ENCODE peak calls at places on chromosomes 16 and 17, in eight cellular contexts. S is hepatocyte; X is A549; T is CD8-positive, alpha-beta T cell; M is GM23248; Y is aorta; Q is A673; D is PC-3. N is an unnamed sample.

GRCh38 chr16:264440-264951 is 11.2 kb downstream of the RGS11 start:
- DNase-seq in D (no peak), T (no peak), S (no peak), X (no peak), M (no peak), Y (no peak), Q (no peak), N (no peak)

GRCh38 chr16:77995843-77996455 is 26.4 kb upstream of the CLEC3A start:
- DNase-seq in M (no peak), S (no peak), X (no peak), D (no peak), T (no peak), Q (no peak), Y (no peak), N (no peak)

GRCh38 chr17:77374170-77374936 is 233.6 kb downstream of the SEC14L1 start:
- DNase-seq in T (peak; percentile 73), X (no peak), D (no peak), S (peak; percentile 94), Y (peak; percentile 93), M (peak; percentile 86), Q (peak; percentile 92), N (peak; percentile 65)

GRCh38 chr16:16071631-16072244 is 122.3 kb downstream of the ABCC1 start:
- DNase-seq in X (no peak), D (no peak), S (no peak), M (no peak), Y (no peak), T (no peak), Q (no peak), N (no peak)

GRCh38 chr16:65372171-65372570 is 250.3 kb upstream of the CDH11 start:
- DNase-seq in S (no peak), X (no peak), T (no peak), D (peak; percentile 10), Q (no peak), Y (no peak), M (no peak), N (no peak)

GRCh38 chr16:68342620-68343019 is 31.8 kb downstream of the PRMT7 start:
- DNase-seq in Q (no peak), X (no peak), M (no peak), T (no peak), D (no peak), Y (peak; percentile 33), S (no peak), N (no peak)

GRCh38 chr17:9057310-9057709 is 36.0 kb downstream of the NTN1 start:
- DNase-seq in D (no peak), Y (no peak), S (no peak), Q (no peak), X (no peak), M (no peak), T (no peak), N (no peak)

GRCh38 chr16:23302045-23302956 is at the start of gene SCNN1B:
- DNase-seq in S (no peak), X (no peak), M (peak; percentile 2), D (peak; percentile 43), T (no peak), Y (no peak), Q (peak; percentile 47), N (no peak)

GRCh38 chr16:10749680-10750035 is 6.0 kb downstream of the NUBP1 start:
- DNase-seq in Y (no peak), D (peak; percentile 4), M (peak; percentile 75), X (no peak), S (no peak), T (no peak), Q (no peak), N (no peak)

GRCh38 chr16:86013867-86014266 is 114.9 kb downstream of the IRF8 start:
- DNase-seq in T (no peak), D (no peak), X (no peak), M (no peak), S (no peak), Q (no peak), Y (no peak), N (no peak)

GRCh38 chr17:48328457-48328856 is 101.6 kb downstream of the SKAP1 start:
- DNase-seq in X (peak; percentile 23), S (no peak), Y (no peak), T (no peak), D (peak; percentile 41), M (no peak), Q (peak; percentile 4), N (no peak)

GRCh38 chr16:55955845-55956244 is 80.7 kb upstream of the CES5A start:
- DNase-seq in M (no peak), D (no peak), Y (no peak), T (no peak), X (no peak), Q (peak; percentile 6), S (no peak), N (no peak)

GRCh38 chr17:17784599-17785264 is 52.1 kb downstream of the SREBF1 start:
- DNase-seq in D (peak; percentile 36), Y (no peak), Q (peak; percentile 81), M (peak; percentile 60), X (peak; percentile 71), S (no peak), T (peak; percentile 56), N (no peak)

GRCh38 chr17:28204244-28204643 is 114.8 kb upstream of the TMEM97 start:
- DNase-seq in Q (no peak), X (no peak), D (no peak), M (no peak), S (no peak), Y (no peak), T (no peak), N (no peak)

GRCh38 chr17:74780443-74781238 is 4.5 kb upstream of the NAT9 start:
- DNase-seq in T (no peak), S (no peak), Y (no peak), M (no peak), D (peak; percentile 57), Q (peak; percentile 55), X (peak; percentile 76), N (no peak)

GRCh38 chr17:77281024-77281903 is 140.5 kb downstream of the SEC14L1 start:
- DNase-seq in M (peak; percentile 68), S (peak; percentile 89), X (peak; percentile 86), Q (peak; percentile 58), Y (no peak), T (peak; percentile 68), D (peak; percentile 80), N (peak; percentile 66)

GRCh38 chr17:42409467-42410351 is 13.3 kb downstream of the CAVIN1 start:
- DNase-seq in Q (no peak), S (peak; percentile 54), T (no peak), X (peak; percentile 89), Y (peak; percentile 86), D (no peak), M (peak; percentile 97), N (no peak)

GRCh38 chr17:68834328-68834836 is 120.8 kb downstream of the ABCA8 start:
- DNase-seq in S (no peak), Y (no peak), T (no peak), M (no peak), D (no peak), X (no peak), Q (peak; percentile 90), N (no peak)

GRCh38 chr16:27819881-27820610 is 243.5 kb downstream of the GSG1L start:
- DNase-seq in D (no peak), Y (no peak), T (no peak), M (no peak), X (no peak), S (no peak), Q (no peak), N (no peak)

GRCh38 chr17:2062571-2063183 is 7.8 kb downstream of the HIC1 start:
- DNase-seq in T (no peak), S (no peak), Y (no peak), M (peak; percentile 60), X (no peak), D (no peak), Q (peak; percentile 67), N (no peak)

GRCh38 chr17:50130778-50131317 is 888 bp upstream of the SAMD14 start:
- DNase-seq in M (no peak), Q (no peak), T (peak; percentile 33), D (no peak), S (no peak), Y (no peak), X (peak; percentile 36), N (no peak)

GRCh38 chr17:19897901-19898300 is 30.2 kb upstream of the ULK2 start:
- DNase-seq in D (peak; percentile 93), S (peak; percentile 9), Q (peak; percentile 10), T (no peak), Y (no peak), X (peak; percentile 61), M (peak; percentile 77), N (no peak)

GRCh38 chr17:38667099-38667786 is 7.5 kb downstream of the EPOP start:
- DNase-seq in T (peak; percentile 55), D (peak; percentile 74), S (peak; percentile 86), X (peak; percentile 82), Y (peak; percentile 74), M (peak; percentile 84), Q (peak; percentile 64), N (peak; percentile 42)

GRCh38 chr16:11734025-11734652 is 8.5 kb downstream of the TXNDC11 start:
- DNase-seq in Y (no peak), T (no peak), Q (no peak), S (no peak), X (no peak), D (no peak), M (no peak), N (no peak)

GRCh38 chr17:47693667-47694017 is 319 bp upstream of the TBKBP1 start:
- DNase-seq in S (no peak), X (no peak), D (no peak), M (no peak), Q (no peak), Y (no peak), T (no peak), N (no peak)

GRCh38 chr16:50068550-50068949 is 2.8 kb downstream of the HEATR3 start:
- DNase-seq in Y (no peak), Q (no peak), S (no peak), D (no peak), T (no peak), M (peak; percentile 46), X (no peak), N (no peak)

GRCh38 chr16:20865420-20866126 is 34.6 kb downstream of the DCUN1D3 start:
- DNase-seq in D (peak; percentile 14), Q (no peak), M (peak; percentile 60), X (peak; percentile 35), T (no peak), Y (no peak), S (no peak), N (no peak)

GRCh38 chr17:40295471-40296457 is 8.1 kb downstream of the CDC6 start:
- DNase-seq in T (no peak), S (no peak), Y (no peak), X (no peak), M (no peak), D (no peak), Q (no peak), N (no peak)
- H3K4me3 ChIP-seq in T (no peak overlapping the region), S (no peak overlapping the region), Y (no peak overlapping the region), X (no peak overlapping the region), M (no peak overlapping the region), D (no peak overlapping the region), Q (no peak overlapping the region), N (no peak overlapping the region)

GRCh38 chr16:84756830-84757229 is 57.0 kb downstream of the USP10 start:
- DNase-seq in Q (no peak), M (no peak), T (no peak), D (no peak), X (no peak), Y (no peak), S (no peak), N (no peak)
- H3K4me1 ChIP-seq in Q (peaks cover 23% of the 10 kb centered on the region), M (peaks cover 18% of the 10 kb centered on the region), T (peaks cover 47% of the 10 kb centered on the region), D (peaks cover 1% of the 10 kb centered on the region), X (peaks cover 15% of the 10 kb centered on the region), Y (no peaks in the 10 kb centered on the region), S (peaks cover 25% of the 10 kb centered on the region), N (peaks cover 45% of the 10 kb centered on the region)

GRCh38 chr17:80060629-80061028 is 24.2 kb downstream of the CCDC40 start:
- DNase-seq in T (no peak), Y (no peak), S (no peak), M (no peak), X (no peak), D (no peak), Q (no peak), N (no peak)
- H3K27ac ChIP-seq in T (no peak overlapping the region), Y (no peak overlapping the region), S (no peak overlapping the region), M (no peak overlapping the region), X (no peak overlapping the region), D (no peak overlapping the region), Q (no peak overlapping the region), N (no peak overlapping the region)

GRCh38 chr17:66923881-66924280 is 40.6 kb upstream of the CACNG4 start:
- DNase-seq in Q (peak; percentile 27), D (no peak), Y (no peak), X (no peak), S (no peak), M (no peak), T (no peak), N (no peak)
- H3K4me3 ChIP-seq in Q (no peak overlapping the region), D (no peak overlapping the region), Y (no peak overlapping the region), X (no peak overlapping the region), S (no peak overlapping the region), M (no peak overlapping the region), T (no peak overlapping the region), N (no peak overlapping the region)